ENCODE peak calls at places on chromosomes 16 and 17, in ten cellular contexts. G is NCI-H1105, J is heart right ventricle, W is cardiac muscle cell, Q is HuH-7, F is Caki2, E is pancreas, X is NCI-H2029 treated with DMSO at 0.1 percent for 48 hours, M is AML-193, P is heart left ventricle. O is an unnamed sample.

GRCh38 chr17:19016881-19017280 is 12.3 kb upstream of the FAM83G start:
- DNase-seq in G (no peak), J (no peak), W (no peak), Q (no peak), F (no peak), E (peak; percentile 56), X (no peak), M (no peak), P (no peak), O (no peak)

GRCh38 chr17:80177986-80178590 is 8.3 kb downstream of the CARD14 start:
- DNase-seq in G (no peak), J (no peak), W (no peak), Q (no peak), F (no peak), E (no peak), X (no peak), M (no peak), P (no peak), O (no peak)

GRCh38 chr17:72494576-72494975 is 373.8 kb downstream of the SOX9 start:
- DNase-seq in G (no peak), J (no peak), W (no peak), Q (no peak), F (no peak), E (no peak), X (no peak), M (no peak), P (no peak), O (no peak)

GRCh38 chr16:81652798-81653505 is 126.1 kb upstream of the PLCG2 start:
- DNase-seq in G (peak; percentile 32), J (no peak), W (no peak), Q (no peak), F (no peak), E (no peak), X (peak; percentile 40), M (no peak), P (no peak), O (no peak)

GRCh38 chr17:30961213-30962188 is 9.3 kb upstream of the RNF135 start:
- DNase-seq in G (no peak), J (no peak), W (no peak), Q (peak; percentile 40), F (peak; percentile 92), E (no peak), X (no peak), M (no peak), P (no peak), O (no peak)

GRCh38 chr17:14553847-14554246 is 253.0 kb downstream of the HS3ST3B1 start:
- DNase-seq in G (no peak), J (no peak), W (no peak), Q (peak; percentile 28), F (no peak), E (no peak), X (no peak), M (no peak), P (no peak), O (no peak)

GRCh38 chr17:9465216-9465921 is 110.3 kb downstream of the STX8 start:
- DNase-seq in G (no peak), J (no peak), W (peak; percentile 4), Q (no peak), F (no peak), E (no peak), X (no peak), M (no peak), P (no peak), O (no peak)

GRCh38 chr17:77526728-77527355 is 386.1 kb downstream of the SEC14L1 start:
- DNase-seq in G (no peak), J (no peak), W (no peak), Q (no peak), F (no peak), E (no peak), X (no peak), M (no peak), P (no peak), O (no peak)

GRCh38 chr17:37476431-37477130 is 13.1 kb upstream of the DUSP14 start:
- DNase-seq in G (no peak), J (peak; percentile 29), W (no peak), Q (no peak), F (no peak), E (no peak), X (no peak), M (no peak), P (peak; percentile 35), O (peak; percentile 59)

GRCh38 chr17:18158022-18158600 is 25.5 kb upstream of the ALKBH5 start:
- DNase-seq in G (no peak), J (peak; percentile 93), W (peak; percentile 81), Q (no peak), F (peak; percentile 60), E (peak; percentile 97), X (peak; percentile 53), M (no peak), P (peak; percentile 93), O (peak; percentile 34)

GRCh38 chr17:36544320-36545092 is at the start of gene GGNBP2:
- DNase-seq in G (peak; percentile 79), J (peak; percentile 95), W (peak; percentile 97), Q (peak; percentile 79), F (peak; percentile 91), E (peak; percentile 95), X (peak; percentile 18), M (peak; percentile 88), P (peak; percentile 96), O (peak; percentile 95)

GRCh38 chr16:2838928-2839327 is 8.8 kb downstream of the ZG16B start:
- DNase-seq in G (peak; percentile 3), J (peak; percentile 56), W (peak; percentile 84), Q (peak; percentile 90), F (peak; percentile 75), E (peak; percentile 89), X (no peak), M (peak; percentile 55), P (peak; percentile 57), O (peak; percentile 73)

GRCh38 chr16:55367796-55368195 is 43.8 kb downstream of the IRX6 start:
- DNase-seq in G (no peak), J (no peak), W (no peak), Q (no peak), F (no peak), E (no peak), X (no peak), M (no peak), P (no peak), O (no peak)

GRCh38 chr17:9360610-9361571 is 214.7 kb downstream of the STX8 start:
- DNase-seq in G (no peak), J (no peak), W (peak; percentile 82), Q (peak; percentile 44), F (peak; percentile 55), E (no peak), X (no peak), M (no peak), P (no peak), O (no peak)

GRCh38 chr17:4068918-4069317 is 73.9 kb downstream of the ZZEF1 start:
- DNase-seq in G (no peak), J (no peak), W (no peak), Q (no peak), F (no peak), E (no peak), X (no peak), M (no peak), P (no peak), O (no peak)

GRCh38 chr16:56589141-56590039 is at the start of gene MT3:
- DNase-seq in G (peak; percentile 75), J (peak; percentile 17), W (peak; percentile 40), Q (no peak), F (no peak), E (peak; percentile 69), X (no peak), M (no peak), P (no peak), O (no peak)

GRCh38 chr17:352421-353212 is at the start of gene RPH3AL:
- DNase-seq in G (no peak), J (peak; percentile 55), W (peak; percentile 80), Q (peak; percentile 75), F (peak; percentile 93), E (peak; percentile 91), X (no peak), M (no peak), P (peak; percentile 68), O (peak; percentile 91)

GRCh38 chr17:68527314-68527713 is 15.1 kb downstream of the PRKAR1A start:
- DNase-seq in G (no peak), J (no peak), W (no peak), Q (no peak), F (no peak), E (no peak), X (no peak), M (no peak), P (no peak), O (no peak)

GRCh38 chr16:28983644-28984043 is 1.2 kb upstream of the LAT start:
- DNase-seq in G (no peak), J (no peak), W (no peak), Q (no peak), F (no peak), E (peak; percentile 49), X (no peak), M (no peak), P (no peak), O (no peak)

GRCh38 chr17:28717578-28718316 is at the start of gene RAB34:
- DNase-seq in G (no peak), J (peak; percentile 74), W (peak; percentile 97), Q (peak; percentile 81), F (peak; percentile 89), E (peak; percentile 78), X (no peak), M (no peak), P (peak; percentile 84), O (no peak)

GRCh38 chr17:46772013-46772878 is 46.2 kb downstream of the WNT3 start:
- DNase-seq in G (peak; percentile 61), J (peak; percentile 33), W (peak; percentile 59), Q (peak; percentile 52), F (no peak), E (peak; percentile 76), X (no peak), M (no peak), P (peak; percentile 46), O (peak; percentile 76)

GRCh38 chr16:86270696-86271095 is 239.6 kb upstream of the FOXF1 start:
- DNase-seq in G (no peak), J (no peak), W (no peak), Q (no peak), F (no peak), E (no peak), X (no peak), M (no peak), P (no peak), O (no peak)

GRCh38 chr16:72124148-72124547 is 30.5 kb downstream of the DHX38 start:
- DNase-seq in G (no peak), J (no peak), W (no peak), Q (no peak), F (no peak), E (no peak), X (no peak), M (no peak), P (no peak), O (no peak)

GRCh38 chr16:9081843-9082242 is 9.6 kb upstream of the HAPSTR1 start:
- DNase-seq in G (no peak), J (no peak), W (no peak), Q (no peak), F (no peak), E (no peak), X (no peak), M (no peak), P (no peak), O (no peak)

GRCh38 chr16:57590654-57591085 is 37.8 kb upstream of the ADGRG1 start:
- DNase-seq in G (no peak), J (no peak), W (no peak), Q (no peak), F (peak; percentile 42), E (no peak), X (no peak), M (no peak), P (peak; percentile 11), O (no peak)

GRCh38 chr17:7354262-7354781 is 634 bp upstream of the TMEM95 start:
- DNase-seq in G (peak; percentile 32), J (no peak), W (peak; percentile 36), Q (no peak), F (no peak), E (no peak), X (no peak), M (no peak), P (no peak), O (no peak)

GRCh38 chr17:74276561-74277009 is 2.6 kb downstream of the DNAI2 start:
- DNase-seq in G (no peak), J (no peak), W (no peak), Q (no peak), F (no peak), E (no peak), X (no peak), M (no peak), P (no peak), O (no peak)

GRCh38 chr17:73820686-73821448 is 176.6 kb upstream of the SDK2 start:
- DNase-seq in G (no peak), J (no peak), W (peak; percentile 29), Q (no peak), F (no peak), E (no peak), X (no peak), M (no peak), P (no peak), O (peak; percentile 25)